ENCODE peak calls at places on chromosome 22, in nine cellular contexts. One of them, this sample, is unnamed.

GRCh38 chr22:21942939-21943338 is 9.7 kb downstream of the PPM1F start:
- DNase-seq in activated naive CD4-positive, alpha-beta T cell treated with Interleukin-2 at 50 U/mL for 16 hours: no peak
- DNase-seq in HFF-Myc: no peak
- DNase-seq in upper lobe of right lung: no peak
- DNase-seq in NCI-H1105 treated with DMSO at 0.1 percent for 48 hours: no peak
- DNase-seq in GF-D8: no peak
- DNase-seq in NCI-H187 treated with DMSO at 0.1 percent for 48 hours: no peak
- DNase-seq in Caki2: no peak
- DNase-seq in non-pigmented ciliary epithelial cell: no peak
- DNase-seq in this sample: no peak

GRCh38 chr22:37164535-37164887 is 14.8 kb upstream of the IL2RB start:
- DNase-seq in activated naive CD4-positive, alpha-beta T cell treated with Interleukin-2 at 50 U/mL for 16 hours: no peak
- DNase-seq in HFF-Myc: no peak
- DNase-seq in upper lobe of right lung: no peak
- DNase-seq in NCI-H1105 treated with DMSO at 0.1 percent for 48 hours: no peak
- DNase-seq in GF-D8: no peak
- DNase-seq in NCI-H187 treated with DMSO at 0.1 percent for 48 hours: no peak
- DNase-seq in Caki2: no peak
- DNase-seq in non-pigmented ciliary epithelial cell: no peak
- DNase-seq in this sample: no peak

GRCh38 chr22:17786435-17787158 is 12.3 kb upstream of the BID start:
- DNase-seq in activated naive CD4-positive, alpha-beta T cell treated with Interleukin-2 at 50 U/mL for 16 hours: no peak
- DNase-seq in HFF-Myc: no peak
- DNase-seq in upper lobe of right lung: no peak
- DNase-seq in NCI-H1105 treated with DMSO at 0.1 percent for 48 hours: no peak
- DNase-seq in GF-D8: peak
- DNase-seq in NCI-H187 treated with DMSO at 0.1 percent for 48 hours: no peak
- DNase-seq in Caki2: no peak
- DNase-seq in non-pigmented ciliary epithelial cell: no peak
- DNase-seq in this sample: peak

GRCh38 chr22:39920134-39920743 is 19.4 kb downstream of the GRAP2 start:
- DNase-seq in activated naive CD4-positive, alpha-beta T cell treated with Interleukin-2 at 50 U/mL for 16 hours: peak
- DNase-seq in HFF-Myc: no peak
- DNase-seq in upper lobe of right lung: no peak
- DNase-seq in NCI-H1105 treated with DMSO at 0.1 percent for 48 hours: no peak
- DNase-seq in GF-D8: no peak
- DNase-seq in NCI-H187 treated with DMSO at 0.1 percent for 48 hours: no peak
- DNase-seq in Caki2: no peak
- DNase-seq in non-pigmented ciliary epithelial cell: no peak
- DNase-seq in this sample: no peak

GRCh38 chr22:36787594-36787993 is 11.7 kb upstream of the IFT27 start:
- DNase-seq in activated naive CD4-positive, alpha-beta T cell treated with Interleukin-2 at 50 U/mL for 16 hours: no peak
- DNase-seq in HFF-Myc: no peak
- DNase-seq in upper lobe of right lung: no peak
- DNase-seq in NCI-H1105 treated with DMSO at 0.1 percent for 48 hours: no peak
- DNase-seq in GF-D8: no peak
- DNase-seq in NCI-H187 treated with DMSO at 0.1 percent for 48 hours: no peak
- DNase-seq in Caki2: no peak
- DNase-seq in non-pigmented ciliary epithelial cell: no peak
- DNase-seq in this sample: no peak

GRCh38 chr22:29336751-29337490 is 21.4 kb upstream of the RASL10A start:
- DNase-seq in activated naive CD4-positive, alpha-beta T cell treated with Interleukin-2 at 50 U/mL for 16 hours: no peak
- DNase-seq in HFF-Myc: no peak
- DNase-seq in upper lobe of right lung: no peak
- DNase-seq in NCI-H1105 treated with DMSO at 0.1 percent for 48 hours: no peak
- DNase-seq in GF-D8: no peak
- DNase-seq in NCI-H187 treated with DMSO at 0.1 percent for 48 hours: no peak
- DNase-seq in Caki2: no peak
- DNase-seq in non-pigmented ciliary epithelial cell: no peak
- DNase-seq in this sample: no peak

GRCh38 chr22:37012262-37012904 is 6.9 kb downstream of the TST start:
- DNase-seq in activated naive CD4-positive, alpha-beta T cell treated with Interleukin-2 at 50 U/mL for 16 hours: no peak
- DNase-seq in HFF-Myc: no peak
- DNase-seq in upper lobe of right lung: no peak
- DNase-seq in NCI-H1105 treated with DMSO at 0.1 percent for 48 hours: no peak
- DNase-seq in GF-D8: no peak
- DNase-seq in NCI-H187 treated with DMSO at 0.1 percent for 48 hours: no peak
- DNase-seq in Caki2: no peak
- DNase-seq in non-pigmented ciliary epithelial cell: no peak
- DNase-seq in this sample: no peak

GRCh38 chr22:22088658-22089458 is 106.3 kb upstream of the TOP3B start:
- DNase-seq in activated naive CD4-positive, alpha-beta T cell treated with Interleukin-2 at 50 U/mL for 16 hours: no peak
- DNase-seq in HFF-Myc: no peak
- DNase-seq in upper lobe of right lung: no peak
- DNase-seq in NCI-H1105 treated with DMSO at 0.1 percent for 48 hours: no peak
- DNase-seq in GF-D8: no peak
- DNase-seq in NCI-H187 treated with DMSO at 0.1 percent for 48 hours: no peak
- DNase-seq in Caki2: no peak
- DNase-seq in non-pigmented ciliary epithelial cell: no peak
- DNase-seq in this sample: no peak

GRCh38 chr22:48249721-48250268 is 1487.3 kb downstream of the TBC1D22A start:
- DNase-seq in activated naive CD4-positive, alpha-beta T cell treated with Interleukin-2 at 50 U/mL for 16 hours: no peak
- DNase-seq in HFF-Myc: no peak
- DNase-seq in upper lobe of right lung: no peak
- DNase-seq in NCI-H1105 treated with DMSO at 0.1 percent for 48 hours: no peak
- DNase-seq in GF-D8: no peak
- DNase-seq in NCI-H187 treated with DMSO at 0.1 percent for 48 hours: no peak
- DNase-seq in Caki2: no peak
- DNase-seq in non-pigmented ciliary epithelial cell: no peak
- DNase-seq in this sample: no peak

GRCh38 chr22:29799217-29799680 is 32.1 kb downstream of the UQCR10 start:
- DNase-seq in activated naive CD4-positive, alpha-beta T cell treated with Interleukin-2 at 50 U/mL for 16 hours: no peak
- DNase-seq in HFF-Myc: peak
- DNase-seq in upper lobe of right lung: peak
- DNase-seq in NCI-H1105 treated with DMSO at 0.1 percent for 48 hours: no peak
- DNase-seq in GF-D8: peak
- DNase-seq in NCI-H187 treated with DMSO at 0.1 percent for 48 hours: no peak
- DNase-seq in Caki2: peak
- DNase-seq in non-pigmented ciliary epithelial cell: peak
- DNase-seq in this sample: peak

GRCh38 chr22:27850000-27850465 is 48.5 kb upstream of the MN1 start:
- DNase-seq in activated naive CD4-positive, alpha-beta T cell treated with Interleukin-2 at 50 U/mL for 16 hours: no peak
- DNase-seq in HFF-Myc: no peak
- DNase-seq in upper lobe of right lung: no peak
- DNase-seq in NCI-H1105 treated with DMSO at 0.1 percent for 48 hours: no peak
- DNase-seq in GF-D8: no peak
- DNase-seq in NCI-H187 treated with DMSO at 0.1 percent for 48 hours: no peak
- DNase-seq in Caki2: no peak
- DNase-seq in non-pigmented ciliary epithelial cell: no peak
- DNase-seq in this sample: peak

GRCh38 chr22:37303821-37304274 is 21.5 kb downstream of the CYTH4 start:
- DNase-seq in activated naive CD4-positive, alpha-beta T cell treated with Interleukin-2 at 50 U/mL for 16 hours: peak
- DNase-seq in HFF-Myc: peak
- DNase-seq in upper lobe of right lung: peak
- DNase-seq in NCI-H1105 treated with DMSO at 0.1 percent for 48 hours: no peak
- DNase-seq in GF-D8: no peak
- DNase-seq in NCI-H187 treated with DMSO at 0.1 percent for 48 hours: no peak
- DNase-seq in Caki2: peak
- DNase-seq in non-pigmented ciliary epithelial cell: peak
- DNase-seq in this sample: peak

GRCh38 chr22:25085930-25086901 is 113.4 kb upstream of the CRYBB3 start:
- DNase-seq in activated naive CD4-positive, alpha-beta T cell treated with Interleukin-2 at 50 U/mL for 16 hours: no peak
- DNase-seq in HFF-Myc: no peak
- DNase-seq in upper lobe of right lung: no peak
- DNase-seq in NCI-H1105 treated with DMSO at 0.1 percent for 48 hours: no peak
- DNase-seq in GF-D8: no peak
- DNase-seq in NCI-H187 treated with DMSO at 0.1 percent for 48 hours: no peak
- DNase-seq in Caki2: peak
- DNase-seq in non-pigmented ciliary epithelial cell: no peak
- DNase-seq in this sample: no peak

GRCh38 chr22:43501951-43502874 is 90.4 kb downstream of the MPPED1 start:
- DNase-seq in activated naive CD4-positive, alpha-beta T cell treated with Interleukin-2 at 50 U/mL for 16 hours: no peak
- DNase-seq in HFF-Myc: no peak
- DNase-seq in upper lobe of right lung: no peak
- DNase-seq in NCI-H1105 treated with DMSO at 0.1 percent for 48 hours: no peak
- DNase-seq in GF-D8: no peak
- DNase-seq in NCI-H187 treated with DMSO at 0.1 percent for 48 hours: no peak
- DNase-seq in Caki2: no peak
- DNase-seq in non-pigmented ciliary epithelial cell: no peak
- DNase-seq in this sample: no peak

GRCh38 chr22:29479417-29480261 is at the start of gene NEFH:
- DNase-seq in activated naive CD4-positive, alpha-beta T cell treated with Interleukin-2 at 50 U/mL for 16 hours: no peak
- DNase-seq in HFF-Myc: no peak
- DNase-seq in upper lobe of right lung: no peak
- DNase-seq in NCI-H1105 treated with DMSO at 0.1 percent for 48 hours: no peak
- DNase-seq in GF-D8: no peak
- DNase-seq in NCI-H187 treated with DMSO at 0.1 percent for 48 hours: no peak
- DNase-seq in Caki2: no peak
- DNase-seq in non-pigmented ciliary epithelial cell: no peak
- DNase-seq in this sample: no peak

GRCh38 chr22:46788426-46789168 is 26.1 kb downstream of the TBC1D22A start:
- DNase-seq in activated naive CD4-positive, alpha-beta T cell treated with Interleukin-2 at 50 U/mL for 16 hours: peak
- DNase-seq in HFF-Myc: no peak
- DNase-seq in upper lobe of right lung: no peak
- DNase-seq in NCI-H1105 treated with DMSO at 0.1 percent for 48 hours: no peak
- DNase-seq in GF-D8: no peak
- DNase-seq in NCI-H187 treated with DMSO at 0.1 percent for 48 hours: no peak
- DNase-seq in Caki2: no peak
- DNase-seq in non-pigmented ciliary epithelial cell: no peak
- DNase-seq in this sample: no peak

GRCh38 chr22:20298803-20299735 is 20.8 kb downstream of the DGCR6L start:
- DNase-seq in activated naive CD4-positive, alpha-beta T cell treated with Interleukin-2 at 50 U/mL for 16 hours: peak
- DNase-seq in HFF-Myc: no peak
- DNase-seq in upper lobe of right lung: peak
- DNase-seq in NCI-H1105 treated with DMSO at 0.1 percent for 48 hours: peak
- DNase-seq in GF-D8: no peak
- DNase-seq in NCI-H187 treated with DMSO at 0.1 percent for 48 hours: peak
- DNase-seq in Caki2: peak
- DNase-seq in non-pigmented ciliary epithelial cell: no peak
- DNase-seq in this sample: peak

GRCh38 chr22:29782061-29782845 is 15.1 kb downstream of the UQCR10 start:
- DNase-seq in activated naive CD4-positive, alpha-beta T cell treated with Interleukin-2 at 50 U/mL for 16 hours: no peak
- DNase-seq in HFF-Myc: no peak
- DNase-seq in upper lobe of right lung: peak
- DNase-seq in NCI-H1105 treated with DMSO at 0.1 percent for 48 hours: no peak
- DNase-seq in GF-D8: no peak
- DNase-seq in NCI-H187 treated with DMSO at 0.1 percent for 48 hours: no peak
- DNase-seq in Caki2: no peak
- DNase-seq in non-pigmented ciliary epithelial cell: no peak
- DNase-seq in this sample: no peak

GRCh38 chr22:43491177-43491576 is 79.4 kb downstream of the MPPED1 start:
- DNase-seq in activated naive CD4-positive, alpha-beta T cell treated with Interleukin-2 at 50 U/mL for 16 hours: no peak
- DNase-seq in HFF-Myc: no peak
- DNase-seq in upper lobe of right lung: no peak
- DNase-seq in NCI-H1105 treated with DMSO at 0.1 percent for 48 hours: no peak
- DNase-seq in GF-D8: no peak
- DNase-seq in NCI-H187 treated with DMSO at 0.1 percent for 48 hours: no peak
- DNase-seq in Caki2: no peak
- DNase-seq in non-pigmented ciliary epithelial cell: no peak
- DNase-seq in this sample: no peak

GRCh38 chr22:42743501-42743991 is 22.9 kb upstream of the A4GALT start:
- DNase-seq in activated naive CD4-positive, alpha-beta T cell treated with Interleukin-2 at 50 U/mL for 16 hours: no peak
- DNase-seq in HFF-Myc: no peak
- DNase-seq in upper lobe of right lung: no peak
- DNase-seq in NCI-H1105 treated with DMSO at 0.1 percent for 48 hours: no peak
- DNase-seq in GF-D8: no peak
- DNase-seq in NCI-H187 treated with DMSO at 0.1 percent for 48 hours: no peak
- DNase-seq in Caki2: no peak
- DNase-seq in non-pigmented ciliary epithelial cell: no peak
- DNase-seq in this sample: peak

GRCh38 chr22:39518996-39519680 is 1.2 kb upstream of the ATF4 start:
- DNase-seq in activated naive CD4-positive, alpha-beta T cell treated with Interleukin-2 at 50 U/mL for 16 hours: peak
- DNase-seq in HFF-Myc: no peak
- DNase-seq in upper lobe of right lung: no peak
- DNase-seq in NCI-H1105 treated with DMSO at 0.1 percent for 48 hours: peak
- DNase-seq in GF-D8: no peak
- DNase-seq in NCI-H187 treated with DMSO at 0.1 percent for 48 hours: no peak
- DNase-seq in Caki2: no peak
- DNase-seq in non-pigmented ciliary epithelial cell: no peak
- DNase-seq in this sample: no peak

GRCh38 chr22:32080904-32081303 is 37.8 kb downstream of the SLC5A1 start:
- DNase-seq in activated naive CD4-positive, alpha-beta T cell treated with Interleukin-2 at 50 U/mL for 16 hours: peak
- DNase-seq in HFF-Myc: peak
- DNase-seq in upper lobe of right lung: no peak
- DNase-seq in NCI-H1105 treated with DMSO at 0.1 percent for 48 hours: peak
- DNase-seq in GF-D8: no peak
- DNase-seq in NCI-H187 treated with DMSO at 0.1 percent for 48 hours: no peak
- DNase-seq in Caki2: peak
- DNase-seq in non-pigmented ciliary epithelial cell: peak
- DNase-seq in this sample: peak

GRCh38 chr22:27397036-27397947 is 404.3 kb downstream of the MN1 start:
- DNase-seq in activated naive CD4-positive, alpha-beta T cell treated with Interleukin-2 at 50 U/mL for 16 hours: no peak
- DNase-seq in HFF-Myc: no peak
- DNase-seq in upper lobe of right lung: no peak
- DNase-seq in NCI-H1105 treated with DMSO at 0.1 percent for 48 hours: no peak
- DNase-seq in GF-D8: no peak
- DNase-seq in NCI-H187 treated with DMSO at 0.1 percent for 48 hours: no peak
- DNase-seq in Caki2: no peak
- DNase-seq in non-pigmented ciliary epithelial cell: no peak
- DNase-seq in this sample: no peak

GRCh38 chr22:30340911-30341685 is 14.4 kb upstream of the TBC1D10A start:
- DNase-seq in activated naive CD4-positive, alpha-beta T cell treated with Interleukin-2 at 50 U/mL for 16 hours: no peak
- DNase-seq in HFF-Myc: no peak
- DNase-seq in upper lobe of right lung: no peak
- DNase-seq in NCI-H1105 treated with DMSO at 0.1 percent for 48 hours: no peak
- DNase-seq in GF-D8: no peak
- DNase-seq in NCI-H187 treated with DMSO at 0.1 percent for 48 hours: no peak
- DNase-seq in Caki2: no peak
- DNase-seq in non-pigmented ciliary epithelial cell: no peak
- DNase-seq in this sample: no peak

GRCh38 chr22:22371031-22371541 is 126.5 kb downstream of the VPREB1 start:
- DNase-seq in activated naive CD4-positive, alpha-beta T cell treated with Interleukin-2 at 50 U/mL for 16 hours: no peak
- DNase-seq in HFF-Myc: no peak
- DNase-seq in upper lobe of right lung: no peak
- DNase-seq in NCI-H1105 treated with DMSO at 0.1 percent for 48 hours: no peak
- DNase-seq in GF-D8: no peak
- DNase-seq in NCI-H187 treated with DMSO at 0.1 percent for 48 hours: no peak
- DNase-seq in Caki2: no peak
- DNase-seq in non-pigmented ciliary epithelial cell: no peak
- DNase-seq in this sample: no peak

GRCh38 chr22:46969491-46969890 is 207.0 kb downstream of the TBC1D22A start:
- DNase-seq in activated naive CD4-positive, alpha-beta T cell treated with Interleukin-2 at 50 U/mL for 16 hours: peak
- DNase-seq in HFF-Myc: no peak
- DNase-seq in upper lobe of right lung: no peak
- DNase-seq in NCI-H1105 treated with DMSO at 0.1 percent for 48 hours: no peak
- DNase-seq in GF-D8: no peak
- DNase-seq in NCI-H187 treated with DMSO at 0.1 percent for 48 hours: no peak
- DNase-seq in Caki2: no peak
- DNase-seq in non-pigmented ciliary epithelial cell: no peak
- DNase-seq in this sample: no peak

GRCh38 chr22:46791201-46791731 is 28.8 kb downstream of the TBC1D22A start:
- DNase-seq in activated naive CD4-positive, alpha-beta T cell treated with Interleukin-2 at 50 U/mL for 16 hours: peak
- DNase-seq in HFF-Myc: no peak
- DNase-seq in upper lobe of right lung: no peak
- DNase-seq in NCI-H1105 treated with DMSO at 0.1 percent for 48 hours: no peak
- DNase-seq in GF-D8: no peak
- DNase-seq in NCI-H187 treated with DMSO at 0.1 percent for 48 hours: no peak
- DNase-seq in Caki2: no peak
- DNase-seq in non-pigmented ciliary epithelial cell: peak
- DNase-seq in this sample: no peak

This sample was measured in smooth muscle cell of the brain vasculature.